ENCODE peak calls at places on chromosomes 16 and 17, in six cellular contexts. U is A673, K is foreskin fibroblast, Z is HFFc6, W is cardiac fibroblast, A is fibroblast of lung. O is an unnamed sample.

GRCh38 chr16:78277374-78277773 is 177.9 kb downstream of the WWOX start:
- DNase-seq in U (no peak), W (no peak), K (no peak), Z (no peak), A (no peak), O (no peak)

GRCh38 chr17:2883544-2884203 is 87.4 kb downstream of the RAP1GAP2 start:
- DNase-seq in K (peak), Z (no peak), A (peak), U (peak), W (peak), O (peak)

GRCh38 chr17:1294157-1294717 is 14.8 kb downstream of the TRARG1 start:
- DNase-seq in Z (no peak), W (no peak), U (no peak), A (no peak), K (no peak), O (no peak)

GRCh38 chr17:72702136-72702735 is 390.3 kb downstream of the SLC39A11 start:
- DNase-seq in A (peak), W (peak), Z (peak), K (peak), U (peak), O (peak)

GRCh38 chr17:72273301-72274056 is 152.7 kb downstream of the SOX9 start:
- DNase-seq in Z (no peak), W (peak), U (no peak), K (peak), A (peak), O (peak)

GRCh38 chr16:8931864-8932263 is 31.8 kb downstream of the USP7 start:
- DNase-seq in K (peak), U (peak), W (peak), Z (peak), A (peak), O (peak)

GRCh38 chr17:17783121-17783824 is 53.5 kb downstream of the SREBF1 start:
- DNase-seq in Z (no peak), W (peak), U (peak), A (peak), K (peak), O (peak)

GRCh38 chr17:65228734-65229390 is 91.7 kb downstream of the RGS9 start:
- DNase-seq in K (peak), A (peak), U (peak), W (peak), Z (peak), O (peak)

GRCh38 chr16:53945996-53946395 is 242.0 kb downstream of the FTO start:
- DNase-seq in A (peak), K (peak), U (peak), W (peak), Z (peak), O (peak)

GRCh38 chr17:13420294-13421277 is 181.1 kb downstream of the HS3ST3A1 start:
- DNase-seq in K (peak), A (peak), W (peak), Z (peak), U (no peak), O (peak)

GRCh38 chr17:32007463-32008298 is 498 bp downstream of the LRRC37B start:
- DNase-seq in W (peak), K (peak), A (peak), Z (no peak), U (peak), O (peak)